ENCODE peak calls at places on chromosomes 11 and 22, in eight cellular contexts. One of them, this sample, is unnamed.

GRCh38 chr11:86978756-86979608 is 23.8 kb upstream of the FZD4 start:
- DNase-seq in fibroblast of pulmonary artery: peak
- DNase-seq in upper lobe of right lung: no peak
- DNase-seq in Calu3: no peak
- DNase-seq in left ventricle myocardium inferior: no peak
- DNase-seq in HepG2: no peak
- DNase-seq in IMR-90: peak
- DNase-seq in neural crest cell: no peak
- DNase-seq in this sample: no peak

GRCh38 chr11:5129457-5129877 is 8.7 kb downstream of the OR52A5 start:
- DNase-seq in fibroblast of pulmonary artery: peak
- DNase-seq in upper lobe of right lung: no peak
- DNase-seq in Calu3: no peak
- DNase-seq in left ventricle myocardium inferior: no peak
- DNase-seq in HepG2: no peak
- DNase-seq in IMR-90: peak
- DNase-seq in neural crest cell: no peak
- DNase-seq in this sample: no peak

GRCh38 chr11:28679795-28680194 is 571.6 kb downstream of the METTL15 start:
- DNase-seq in fibroblast of pulmonary artery: peak
- DNase-seq in upper lobe of right lung: no peak
- DNase-seq in Calu3: no peak
- DNase-seq in left ventricle myocardium inferior: no peak
- DNase-seq in HepG2: no peak
- DNase-seq in IMR-90: peak
- DNase-seq in neural crest cell: no peak
- DNase-seq in this sample: no peak

GRCh38 chr11:16776716-16777115 is 38.3 kb downstream of the C11orf58 start:
- DNase-seq in fibroblast of pulmonary artery: no peak
- DNase-seq in upper lobe of right lung: peak
- DNase-seq in Calu3: no peak
- DNase-seq in left ventricle myocardium inferior: no peak
- DNase-seq in HepG2: no peak
- DNase-seq in IMR-90: peak
- DNase-seq in neural crest cell: no peak
- DNase-seq in this sample: no peak

GRCh38 chr11:14336507-14337503 is 22.2 kb downstream of the RRAS2 start:
- DNase-seq in fibroblast of pulmonary artery: peak
- DNase-seq in upper lobe of right lung: no peak
- DNase-seq in Calu3: no peak
- DNase-seq in left ventricle myocardium inferior: no peak
- DNase-seq in HepG2: peak
- DNase-seq in IMR-90: peak
- DNase-seq in neural crest cell: no peak
- DNase-seq in this sample: no peak

GRCh38 chr11:133409799-133410198 is 122.5 kb downstream of the OPCML start:
- DNase-seq in fibroblast of pulmonary artery: no peak
- DNase-seq in upper lobe of right lung: no peak
- DNase-seq in Calu3: no peak
- DNase-seq in left ventricle myocardium inferior: no peak
- DNase-seq in HepG2: no peak
- DNase-seq in IMR-90: no peak
- DNase-seq in neural crest cell: no peak
- DNase-seq in this sample: no peak

GRCh38 chr22:17606472-17606871 is 22.1 kb downstream of the ATP6V1E1 start:
- DNase-seq in fibroblast of pulmonary artery: peak
- DNase-seq in upper lobe of right lung: no peak
- DNase-seq in Calu3: no peak
- DNase-seq in left ventricle myocardium inferior: no peak
- DNase-seq in HepG2: no peak
- DNase-seq in IMR-90: peak
- DNase-seq in neural crest cell: no peak
- DNase-seq in this sample: no peak

GRCh38 chr22:17097062-17097461 is 12.3 kb downstream of the IL17RA start:
- DNase-seq in fibroblast of pulmonary artery: no peak
- DNase-seq in upper lobe of right lung: peak
- DNase-seq in Calu3: no peak
- DNase-seq in left ventricle myocardium inferior: no peak
- DNase-seq in HepG2: no peak
- DNase-seq in IMR-90: no peak
- DNase-seq in neural crest cell: no peak
- DNase-seq in this sample: no peak

GRCh38 chr11:65295001-65295400 is 19.7 kb upstream of the CDC42EP2 start:
- DNase-seq in fibroblast of pulmonary artery: no peak
- DNase-seq in upper lobe of right lung: no peak
- DNase-seq in Calu3: no peak
- DNase-seq in left ventricle myocardium inferior: peak
- DNase-seq in HepG2: no peak
- DNase-seq in IMR-90: no peak
- DNase-seq in neural crest cell: no peak
- DNase-seq in this sample: no peak

GRCh38 chr11:11081273-11081672 is 223.4 kb upstream of the ZBED5 start:
- DNase-seq in fibroblast of pulmonary artery: no peak
- DNase-seq in upper lobe of right lung: no peak
- DNase-seq in Calu3: no peak
- DNase-seq in left ventricle myocardium inferior: no peak
- DNase-seq in HepG2: no peak
- DNase-seq in IMR-90: no peak
- DNase-seq in neural crest cell: no peak
- DNase-seq in this sample: no peak

GRCh38 chr22:49726701-49727101 is 101.0 kb downstream of the BRD1 start:
- DNase-seq in fibroblast of pulmonary artery: no peak
- DNase-seq in upper lobe of right lung: no peak
- DNase-seq in Calu3: no peak
- DNase-seq in left ventricle myocardium inferior: no peak
- DNase-seq in HepG2: no peak
- DNase-seq in IMR-90: no peak
- DNase-seq in neural crest cell: no peak
- DNase-seq in this sample: no peak

GRCh38 chr11:110000045-110000502 is 93.1 kb upstream of the ZC3H12C start:
- DNase-seq in fibroblast of pulmonary artery: peak
- DNase-seq in upper lobe of right lung: no peak
- DNase-seq in Calu3: no peak
- DNase-seq in left ventricle myocardium inferior: no peak
- DNase-seq in HepG2: no peak
- DNase-seq in IMR-90: peak
- DNase-seq in neural crest cell: no peak
- DNase-seq in this sample: no peak

GRCh38 chr22:30598986-30599385 is 7.3 kb upstream of the PES1 start:
- DNase-seq in fibroblast of pulmonary artery: no peak
- DNase-seq in upper lobe of right lung: no peak
- DNase-seq in Calu3: no peak
- DNase-seq in left ventricle myocardium inferior: no peak
- DNase-seq in HepG2: no peak
- DNase-seq in IMR-90: peak
- DNase-seq in neural crest cell: no peak
- DNase-seq in this sample: no peak

GRCh38 chr11:103587951-103588788 is 448.3 kb upstream of the DDI1 start:
- DNase-seq in fibroblast of pulmonary artery: peak
- DNase-seq in upper lobe of right lung: no peak
- DNase-seq in Calu3: no peak
- DNase-seq in left ventricle myocardium inferior: no peak
- DNase-seq in HepG2: no peak
- DNase-seq in IMR-90: no peak
- DNase-seq in neural crest cell: no peak
- DNase-seq in this sample: no peak

GRCh38 chr22:31588970-31589675 is 72.9 kb downstream of the PISD start:
- DNase-seq in fibroblast of pulmonary artery: no peak
- DNase-seq in upper lobe of right lung: no peak
- DNase-seq in Calu3: no peak
- DNase-seq in left ventricle myocardium inferior: no peak
- DNase-seq in HepG2: peak
- DNase-seq in IMR-90: no peak
- DNase-seq in neural crest cell: no peak
- DNase-seq in this sample: no peak

GRCh38 chr22:16949561-16949960 is 58.5 kb downstream of the GAB4 start:
- DNase-seq in fibroblast of pulmonary artery: no peak
- DNase-seq in upper lobe of right lung: no peak
- DNase-seq in Calu3: no peak
- DNase-seq in left ventricle myocardium inferior: no peak
- DNase-seq in HepG2: no peak
- DNase-seq in IMR-90: no peak
- DNase-seq in neural crest cell: no peak
- DNase-seq in this sample: no peak

GRCh38 chr11:3086114-3086513 is 28.9 kb upstream of the CARS1 start:
- DNase-seq in fibroblast of pulmonary artery: no peak
- DNase-seq in upper lobe of right lung: no peak
- DNase-seq in Calu3: no peak
- DNase-seq in left ventricle myocardium inferior: no peak
- DNase-seq in HepG2: no peak
- DNase-seq in IMR-90: no peak
- DNase-seq in neural crest cell: no peak
- DNase-seq in this sample: no peak
- TF ChIP-seq CTCF in fibroblast of pulmonary artery: no peak
- TF ChIP-seq CTCF in upper lobe of right lung: no peak
- TF ChIP-seq CTCF in Calu3: no peak
- TF ChIP-seq CTCF in left ventricle myocardium inferior: no peak
- TF ChIP-seq CTCF in HepG2: no peak
- TF ChIP-seq CTCF in IMR-90: no peak
- TF ChIP-seq CTCF in neural crest cell: no peak
- TF ChIP-seq CTCF in this sample: no peak

DNA sequence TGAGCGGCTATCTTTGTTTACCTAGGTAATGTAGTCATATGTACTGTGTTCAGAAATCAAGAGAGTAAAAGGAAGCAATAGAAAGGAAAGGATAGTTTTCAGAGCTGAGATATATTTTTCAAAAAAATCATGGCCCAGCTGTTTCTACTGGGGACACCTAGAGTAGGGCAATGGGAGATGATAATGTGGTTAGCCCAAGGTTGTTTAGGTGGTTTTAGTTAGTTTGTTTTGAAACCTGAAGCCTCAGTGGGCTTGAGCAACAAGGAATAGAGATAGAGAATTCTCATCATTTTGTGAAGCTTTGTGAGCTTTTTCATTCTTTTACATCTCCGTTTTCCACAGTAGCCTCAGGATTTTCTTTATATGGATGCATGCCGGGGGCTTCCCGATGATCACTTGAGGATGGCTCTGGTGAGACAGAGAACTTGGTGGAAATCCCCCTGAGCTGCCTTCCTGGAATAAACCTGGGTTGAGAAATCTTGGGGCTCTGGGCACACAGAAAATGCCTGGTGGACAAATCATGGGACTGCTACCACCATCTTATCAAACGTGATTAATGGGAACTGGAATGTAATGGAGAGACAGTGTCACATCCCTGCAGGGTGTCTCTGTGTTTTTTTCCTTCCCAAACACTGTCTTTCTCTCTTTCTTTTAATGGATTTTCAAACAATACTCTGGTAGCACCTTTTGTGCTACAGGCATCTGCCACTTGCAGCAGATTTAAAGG is 49.0 kb downstream of the ARHGAP42 start:
- DNase-seq in fibroblast of pulmonary artery: peak
- DNase-seq in upper lobe of right lung: no peak
- DNase-seq in Calu3: no peak
- DNase-seq in left ventricle myocardium inferior: no peak
- DNase-seq in HepG2: no peak
- DNase-seq in IMR-90: peak
- DNase-seq in neural crest cell: no peak
- DNase-seq in this sample: no peak
- TF ChIP-seq CTCF in fibroblast of pulmonary artery: no peak
- TF ChIP-seq CTCF in upper lobe of right lung: no peak
- TF ChIP-seq CTCF in Calu3: no peak
- TF ChIP-seq CTCF in left ventricle myocardium inferior: no peak
- TF ChIP-seq CTCF in HepG2: no peak
- TF ChIP-seq CTCF in IMR-90: no peak
- TF ChIP-seq CTCF in neural crest cell: no peak
- TF ChIP-seq CTCF in this sample: no peak

GRCh38 chr11:120020981-120021380 is 116.9 kb downstream of the TRIM29 start:
- DNase-seq in fibroblast of pulmonary artery: no peak
- DNase-seq in upper lobe of right lung: no peak
- DNase-seq in Calu3: no peak
- DNase-seq in left ventricle myocardium inferior: no peak
- DNase-seq in HepG2: no peak
- DNase-seq in IMR-90: no peak
- DNase-seq in neural crest cell: no peak
- DNase-seq in this sample: no peak
- TF ChIP-seq CTCF in fibroblast of pulmonary artery: no peak
- TF ChIP-seq CTCF in upper lobe of right lung: no peak
- TF ChIP-seq CTCF in Calu3: no peak
- TF ChIP-seq CTCF in left ventricle myocardium inferior: no peak
- TF ChIP-seq CTCF in HepG2: no peak
- TF ChIP-seq CTCF in IMR-90: no peak
- TF ChIP-seq CTCF in neural crest cell: no peak
- TF ChIP-seq CTCF in this sample: no peak

GRCh38 chr11:34198523-34198922 is 93.1 kb downstream of the NAT10 start:
- DNase-seq in fibroblast of pulmonary artery: no peak
- DNase-seq in upper lobe of right lung: no peak
- DNase-seq in Calu3: no peak
- DNase-seq in left ventricle myocardium inferior: no peak
- DNase-seq in HepG2: no peak
- DNase-seq in IMR-90: peak
- DNase-seq in neural crest cell: no peak
- DNase-seq in this sample: no peak

GRCh38 chr11:34192481-34193401 is 87.3 kb downstream of the NAT10 start:
- DNase-seq in fibroblast of pulmonary artery: peak
- DNase-seq in upper lobe of right lung: no peak
- DNase-seq in Calu3: peak
- DNase-seq in left ventricle myocardium inferior: peak
- DNase-seq in HepG2: no peak
- DNase-seq in IMR-90: peak
- DNase-seq in neural crest cell: no peak
- DNase-seq in this sample: no peak

GRCh38 chr11:34197256-34197655 is 91.8 kb downstream of the NAT10 start:
- DNase-seq in fibroblast of pulmonary artery: no peak
- DNase-seq in upper lobe of right lung: no peak
- DNase-seq in Calu3: no peak
- DNase-seq in left ventricle myocardium inferior: no peak
- DNase-seq in HepG2: no peak
- DNase-seq in IMR-90: no peak
- DNase-seq in neural crest cell: no peak
- DNase-seq in this sample: no peak

GRCh38 chr11:34191592-34191991 is 86.2 kb downstream of the NAT10 start:
- DNase-seq in fibroblast of pulmonary artery: no peak
- DNase-seq in upper lobe of right lung: no peak
- DNase-seq in Calu3: no peak
- DNase-seq in left ventricle myocardium inferior: no peak
- DNase-seq in HepG2: no peak
- DNase-seq in IMR-90: no peak
- DNase-seq in neural crest cell: no peak
- DNase-seq in this sample: no peak

DNA sequence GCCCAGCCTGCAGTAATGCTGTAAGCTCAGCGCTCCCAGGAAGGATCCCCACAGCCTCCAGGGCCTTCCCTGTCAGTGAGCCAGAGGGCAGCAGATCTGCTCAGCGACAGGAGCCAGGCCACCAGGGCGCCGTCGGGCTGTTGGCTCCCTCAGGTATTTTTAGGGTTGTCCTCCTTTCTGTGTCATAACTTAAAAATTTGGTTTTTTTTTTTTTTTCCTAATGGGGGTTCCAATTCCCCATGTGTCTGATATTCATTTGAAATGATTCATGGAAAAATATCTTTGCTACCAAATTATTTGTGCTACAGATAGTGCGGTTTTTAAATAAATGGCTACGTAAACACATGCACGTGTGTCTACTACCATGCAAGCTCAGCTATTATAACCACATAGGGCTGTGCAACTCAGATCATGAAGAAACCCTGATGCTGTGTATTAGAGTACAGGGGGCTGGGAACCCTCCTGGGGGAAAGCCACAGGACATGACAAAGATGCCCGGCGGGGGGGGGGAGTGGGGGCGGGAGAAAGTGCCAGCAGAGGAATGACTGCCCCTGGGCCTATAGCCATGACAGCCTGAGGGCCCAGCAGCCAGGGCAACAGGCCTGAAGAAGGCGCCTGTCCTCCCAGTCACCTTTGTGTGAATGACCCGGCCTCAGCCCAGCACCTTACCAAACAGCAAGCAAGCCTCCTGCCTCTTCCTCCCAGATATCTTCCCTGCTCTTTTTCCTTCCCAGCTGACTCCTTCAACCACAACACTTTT is 89.3 kb downstream of the NAT10 start:
- DNase-seq in fibroblast of pulmonary artery: no peak
- DNase-seq in upper lobe of right lung: no peak
- DNase-seq in Calu3: no peak
- DNase-seq in left ventricle myocardium inferior: no peak
- DNase-seq in HepG2: no peak
- DNase-seq in IMR-90: peak
- DNase-seq in neural crest cell: no peak
- DNase-seq in this sample: no peak
- TF ChIP-seq CTCF in fibroblast of pulmonary artery: no peak
- TF ChIP-seq CTCF in upper lobe of right lung: no peak
- TF ChIP-seq CTCF in Calu3: no peak
- TF ChIP-seq CTCF in left ventricle myocardium inferior: peak
- TF ChIP-seq CTCF in HepG2: no peak
- TF ChIP-seq CTCF in IMR-90: no peak
- TF ChIP-seq CTCF in neural crest cell: no peak
- TF ChIP-seq CTCF in this sample: no peak